ENCODE peak calls at places on chromosomes 5 and 9, in five cellular contexts. L, P, X, R and Y are unnamed samples.
A peak's percentile ranks its signal among the peaks of the same experiment; 100 is the strongest.

GRCh38 chr5:179438461-179438860 is 93.2 kb upstream of the ADAMTS2 start:
- DNase-seq in L (no peak), P (no peak), X (no peak), R (no peak), Y (no peak)

GRCh38 chr9:107710988-107711387 is 221.4 kb upstream of the KLF4 start:
- DNase-seq in L (no peak), P (no peak), X (no peak), R (no peak), Y (no peak)

GRCh38 chr5:1488882-1489680 is 34.7 kb downstream of the LPCAT1 start:
- DNase-seq in L (no peak), P (no peak), X (no peak), R (peak; percentile 26), Y (peak; percentile 26)

GRCh38 chr5:3362606-3362910 is 233.1 kb upstream of the IRX1 start:
- DNase-seq in L (peak; percentile 14), P (no peak), X (no peak), R (no peak), Y (no peak)

GRCh38 chr9:22617156-22617555 is 170.5 kb downstream of the DMRTA1 start:
- DNase-seq in L (no peak), P (no peak), X (no peak), R (no peak), Y (no peak)

GRCh38 chr9:77456829-77457437 is 191.2 kb downstream of the GNA14 start:
- DNase-seq in L (peak; percentile 90), P (peak; percentile 92), X (peak; percentile 84), R (peak; percentile 99), Y (peak; percentile 90)

GRCh38 chr5:43037929-43038510 is 2.1 kb downstream of the ANXA2R start:
- DNase-seq in L (no peak), P (no peak), X (no peak), R (no peak), Y (peak; percentile 62)

GRCh38 chr9:133701321-133701980 is 36.7 kb downstream of the SARDH start:
- DNase-seq in L (no peak), P (no peak), X (no peak), R (no peak), Y (no peak)

GRCh38 chr5:151239237-151239861 is 13.6 kb upstream of the GM2A start:
- DNase-seq in L (peak; percentile 58), P (peak; percentile 89), X (peak; percentile 65), R (peak; percentile 78), Y (peak; percentile 72)

GRCh38 chr5:61353293-61353692 is 21.2 kb downstream of the ZSWIM6 start:
- DNase-seq in L (no peak), P (no peak), X (no peak), R (no peak), Y (no peak)

GRCh38 chr5:179126506-179126991 is 66.4 kb downstream of the ZNF354C start:
- DNase-seq in L (peak; percentile 15), P (no peak), X (no peak), R (no peak), Y (no peak)

GRCh38 chr5:4511996-4512656 is 628.0 kb upstream of the ADAMTS16 start:
- DNase-seq in L (peak; percentile 69), P (peak; percentile 61), X (no peak), R (peak; percentile 32), Y (no peak)

GRCh38 chr9:13088734-13089427 is 190.6 kb downstream of the MPDZ start:
- DNase-seq in L (peak; percentile 45), P (no peak), X (peak; percentile 59), R (peak; percentile 69), Y (peak; percentile 66)

GRCh38 chr5:151115272-151115905 is 34.6 kb upstream of the TNIP1 start:
- DNase-seq in L (peak; percentile 79), P (peak; percentile 90), X (peak; percentile 45), R (peak; percentile 78), Y (peak; percentile 67)

GRCh38 chr5:84791730-84792129 is 407.1 kb upstream of the EDIL3 start:
- DNase-seq in L (no peak), P (no peak), X (no peak), R (no peak), Y (no peak)

GRCh38 chr9:34684145-34684544 is 6.9 kb downstream of the CCL19 start:
- DNase-seq in L (no peak), P (no peak), X (no peak), R (no peak), Y (no peak)

GRCh38 chr5:38640012-38640395 is 83.6 kb upstream of the LIFR start:
- DNase-seq in L (no peak), P (no peak), X (no peak), R (peak; percentile 47), Y (peak; percentile 68)

GRCh38 chr9:6692433-6692832 is 46.9 kb upstream of the GLDC start:
- DNase-seq in L (peak; percentile 59), P (no peak), X (no peak), R (no peak), Y (no peak)

GRCh38 chr9:35140097-35140496 is 21.7 kb upstream of the UNC13B start:
- DNase-seq in L (no peak), P (no peak), X (no peak), R (no peak), Y (no peak)

GRCh38 chr5:78509884-78510769 is 138.4 kb downstream of the LHFPL2 start:
- DNase-seq in L (peak; percentile 76), P (peak; percentile 82), X (no peak), R (peak; percentile 80), Y (peak; percentile 41)

GRCh38 chr5:146816775-146817387 is 61.7 kb downstream of the PPP2R2B start:
- DNase-seq in L (peak; percentile 42), P (no peak), X (no peak), R (no peak), Y (no peak)

GRCh38 chr9:127875306-127875966 is 2.0 kb downstream of the AK1 start:
- DNase-seq in L (no peak), P (no peak), X (no peak), R (no peak), Y (peak; percentile 83)

GRCh38 chr9:127876764-127877562 is 512 bp downstream of the AK1 start:
- DNase-seq in L (no peak), P (peak; percentile 61), X (no peak), R (no peak), Y (peak; percentile 52)

GRCh38 chr9:127877566-127877998 is at the start of gene AK1:
- DNase-seq in L (peak; percentile 65), P (peak; percentile 84), X (peak; percentile 41), R (peak; percentile 71), Y (peak; percentile 74)

GRCh38 chr9:127874301-127875216 is 2.9 kb downstream of the AK1 start:
- DNase-seq in L (no peak), P (no peak), X (no peak), R (no peak), Y (no peak)

DNA sequence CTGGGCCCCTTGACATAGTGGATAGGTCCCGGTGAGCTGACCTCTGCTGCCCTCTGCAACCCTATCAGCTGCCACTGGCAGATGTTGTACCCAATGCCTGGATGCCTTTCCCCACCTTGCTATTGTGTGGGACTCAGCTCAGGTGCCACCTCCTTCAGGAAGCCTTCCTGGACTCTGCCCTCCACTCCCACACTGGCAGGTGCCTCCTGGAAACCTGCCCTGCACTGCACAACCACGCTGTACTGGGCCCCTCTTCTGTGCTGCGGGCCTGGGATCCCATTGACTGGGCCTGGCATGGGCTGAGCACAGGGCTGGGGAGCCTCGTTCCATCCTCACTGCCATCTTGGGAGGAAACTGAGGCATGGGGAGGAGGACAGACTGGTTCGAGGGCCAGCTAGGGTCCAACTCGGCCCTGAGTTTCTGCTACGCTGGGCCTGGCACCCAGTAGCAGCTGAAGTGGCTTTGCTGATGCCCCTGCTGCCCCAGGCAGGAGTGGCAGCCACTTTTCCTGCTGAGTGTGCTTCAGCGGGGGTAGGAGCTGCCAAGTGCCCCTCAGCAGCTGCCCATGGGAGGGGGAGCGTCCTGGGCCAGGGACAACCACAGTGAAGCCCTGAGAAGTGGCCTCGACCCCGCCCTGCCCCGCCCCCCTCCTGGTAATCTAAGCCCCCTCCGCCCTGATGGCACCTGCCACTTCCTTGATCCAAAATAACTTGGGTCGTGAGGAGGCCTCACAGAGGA is 1.3 kb downstream of the AK1 start:
- DNase-seq in L (no peak), P (no peak), X (no peak), R (no peak), Y (no peak)
- H3K9ac ChIP-seq in L (no peak overlapping the region), P (no peak overlapping the region), X (peak overlapping the region; percentile 60), R (no peak overlapping the region), Y (peak overlapping the region; percentile 93)

GRCh38 chr5:135215617-135215995 is 181.6 kb upstream of the PITX1 start:
- DNase-seq in L (peak; percentile 8), P (no peak), X (no peak), R (no peak), Y (no peak)
- H2BK120ac ChIP-seq in L (no peak overlapping the region), P (no peak overlapping the region), X (no peak overlapping the region), R (no peak overlapping the region), Y (no peak overlapping the region)

GRCh38 chr5:119926301-119926700 is 296.9 kb downstream of the FAM170A start:
- DNase-seq in L (no peak), P (no peak), X (no peak), R (no peak), Y (no peak)
- H2BK12ac ChIP-seq in L (no peak overlapping the region), P (no peak overlapping the region), X (no peak overlapping the region), R (no peak overlapping the region), Y (no peak overlapping the region)

DNA sequence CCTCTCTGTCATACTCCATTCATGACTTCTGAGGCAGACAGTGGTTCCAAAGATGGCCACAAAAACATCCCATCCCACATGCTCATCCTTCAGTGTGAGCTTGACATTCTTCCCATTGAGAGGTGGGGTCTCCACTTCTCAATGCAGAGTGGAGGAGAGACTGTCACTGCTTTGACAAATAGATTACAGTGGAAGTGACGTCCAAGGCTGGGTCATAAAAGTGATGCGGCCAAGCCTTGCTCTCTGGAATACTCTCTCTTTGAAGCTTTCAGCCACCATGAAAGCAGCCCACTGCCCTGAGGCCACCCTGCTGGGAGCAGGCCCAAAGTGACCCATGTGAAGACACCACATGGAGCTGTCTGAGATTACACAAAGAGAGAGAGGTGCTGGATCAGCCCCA is 59.0 kb upstream of the DNAH5 start:
- DNase-seq in L (no peak), P (no peak), X (no peak), R (no peak), Y (no peak)
- H3K9ac ChIP-seq in L (no peak overlapping the region), P (no peak overlapping the region), X (no peak overlapping the region), R (no peak overlapping the region), Y (no peak overlapping the region)

DNA sequence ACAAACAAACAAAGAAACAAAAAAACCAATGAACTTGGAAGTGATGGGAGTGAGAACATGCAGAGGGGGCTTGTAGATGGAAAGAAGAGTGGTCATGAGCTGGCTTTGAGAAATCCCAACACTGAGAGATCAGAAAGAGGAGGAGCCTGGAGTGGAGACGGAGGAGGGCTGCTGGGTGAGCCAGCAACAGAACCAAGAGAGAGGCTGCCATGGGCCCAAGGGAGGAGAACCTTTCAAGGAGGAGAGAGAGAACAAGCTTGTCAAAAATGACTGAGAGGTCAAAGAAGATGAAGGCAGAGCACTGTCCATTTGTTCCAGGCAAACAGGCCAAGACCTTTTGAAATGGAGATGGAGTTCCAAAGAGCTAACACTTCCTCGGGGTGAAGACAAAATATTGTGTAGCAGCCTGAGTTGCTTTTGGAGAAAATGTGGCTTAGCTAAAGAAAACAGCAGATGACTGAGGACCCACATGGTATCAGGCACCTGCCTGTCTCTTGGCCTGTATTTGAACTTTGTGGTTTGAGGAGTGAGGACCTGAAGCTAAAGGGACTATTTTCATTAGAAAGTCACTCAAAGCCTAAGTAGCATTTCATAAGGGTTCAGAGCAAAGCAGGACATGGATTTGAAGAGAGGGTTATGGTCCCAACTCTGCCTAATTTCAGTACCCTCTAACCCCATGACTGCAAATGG is 13.1 kb downstream of the NSG2 start:
- DNase-seq in L (no peak), P (no peak), X (no peak), R (no peak), Y (no peak)
- H2BK120ac ChIP-seq in L (no peak overlapping the region), P (no peak overlapping the region), X (no peak overlapping the region), R (no peak overlapping the region), Y (no peak overlapping the region)